ENCODE peak calls at places on chromosomes 2 and 18, in eight cellular contexts. One of them, this sample, is unnamed.

GRCh38 chr2:143263045-143263625 is 133.9 kb downstream of the ARHGAP15 start:
- ATAC-seq in upper lobe of right lung: peak
- ATAC-seq in effector memory CD8-positive, alpha-beta T cell: no peak
- ATAC-seq in GM23338: peak
- ATAC-seq in body of pancreas: no peak
- ATAC-seq in upper lobe of left lung: no peak
- ATAC-seq in activated naive CD4-positive, alpha-beta T cell treated with anti-CD3 and anti-CD28 coated beads, Interleukin-2, amount 50 U/mL, for 72 hours: no peak
- ATAC-seq in stimulated activated naive CD8-positive, alpha-beta T cell treated with anti-CD3 and anti-CD28 coated beads, Interleukin-15, Interleukin-2, amounts not matched to agents 100 U/mL and 50 U/mL, for 24 hours: no peak
- ATAC-seq in this sample: no peak

GRCh38 chr2:242035858-242036652 is 166.5 kb downstream of the RTP5 start:
- ATAC-seq in activated naive CD4-positive, alpha-beta T cell treated with anti-CD3 and anti-CD28 coated beads, Interleukin-2, amount 50 U/mL, for 72 hours: no peak
- ATAC-seq in effector memory CD8-positive, alpha-beta T cell: no peak
- ATAC-seq in upper lobe of right lung: peak
- ATAC-seq in upper lobe of left lung: no peak
- ATAC-seq in body of pancreas: no peak
- ATAC-seq in stimulated activated naive CD8-positive, alpha-beta T cell treated with anti-CD3 and anti-CD28 coated beads, Interleukin-15, Interleukin-2, amounts not matched to agents 100 U/mL and 50 U/mL, for 24 hours: no peak
- ATAC-seq in GM23338: peak
- ATAC-seq in this sample: no peak

GRCh38 chr2:42787424-42787787 is 5.0 kb downstream of the HAAO start:
- ATAC-seq in GM23338: no peak
- ATAC-seq in stimulated activated naive CD8-positive, alpha-beta T cell treated with anti-CD3 and anti-CD28 coated beads, Interleukin-15, Interleukin-2, amounts not matched to agents 100 U/mL and 50 U/mL, for 24 hours: no peak
- ATAC-seq in upper lobe of right lung: no peak
- ATAC-seq in body of pancreas: no peak
- ATAC-seq in effector memory CD8-positive, alpha-beta T cell: no peak
- ATAC-seq in upper lobe of left lung: no peak
- ATAC-seq in activated naive CD4-positive, alpha-beta T cell treated with anti-CD3 and anti-CD28 coated beads, Interleukin-2, amount 50 U/mL, for 72 hours: no peak
- ATAC-seq in this sample: no peak

GRCh38 chr2:233061007-233061590 is 957 bp downstream of the INPP5D start:
- ATAC-seq in GM23338: no peak
- ATAC-seq in upper lobe of right lung: peak
- ATAC-seq in body of pancreas: no peak
- ATAC-seq in stimulated activated naive CD8-positive, alpha-beta T cell treated with anti-CD3 and anti-CD28 coated beads, Interleukin-15, Interleukin-2, amounts not matched to agents 100 U/mL and 50 U/mL, for 24 hours: peak
- ATAC-seq in activated naive CD4-positive, alpha-beta T cell treated with anti-CD3 and anti-CD28 coated beads, Interleukin-2, amount 50 U/mL, for 72 hours: peak
- ATAC-seq in upper lobe of left lung: no peak
- ATAC-seq in effector memory CD8-positive, alpha-beta T cell: no peak
- ATAC-seq in this sample: no peak

GRCh38 chr18:42053188-42053781 is 98.3 kb downstream of the PIK3C3 start:
- ATAC-seq in upper lobe of left lung: no peak
- ATAC-seq in upper lobe of right lung: peak
- ATAC-seq in stimulated activated naive CD8-positive, alpha-beta T cell treated with anti-CD3 and anti-CD28 coated beads, Interleukin-15, Interleukin-2, amounts not matched to agents 100 U/mL and 50 U/mL, for 24 hours: no peak
- ATAC-seq in activated naive CD4-positive, alpha-beta T cell treated with anti-CD3 and anti-CD28 coated beads, Interleukin-2, amount 50 U/mL, for 72 hours: peak
- ATAC-seq in GM23338: peak
- ATAC-seq in effector memory CD8-positive, alpha-beta T cell: peak
- ATAC-seq in body of pancreas: peak
- ATAC-seq in this sample: no peak

GRCh38 chr2:157786663-157787363 is 89.3 kb downstream of the ACVR1 start:
- ATAC-seq in stimulated activated naive CD8-positive, alpha-beta T cell treated with anti-CD3 and anti-CD28 coated beads, Interleukin-15, Interleukin-2, amounts not matched to agents 100 U/mL and 50 U/mL, for 24 hours: no peak
- ATAC-seq in effector memory CD8-positive, alpha-beta T cell: no peak
- ATAC-seq in activated naive CD4-positive, alpha-beta T cell treated with anti-CD3 and anti-CD28 coated beads, Interleukin-2, amount 50 U/mL, for 72 hours: no peak
- ATAC-seq in upper lobe of left lung: no peak
- ATAC-seq in GM23338: no peak
- ATAC-seq in body of pancreas: no peak
- ATAC-seq in upper lobe of right lung: no peak
- ATAC-seq in this sample: peak

GRCh38 chr2:183057333-183057985 is 19.2 kb upstream of the NCKAP1 start:
- ATAC-seq in effector memory CD8-positive, alpha-beta T cell: no peak
- ATAC-seq in GM23338: no peak
- ATAC-seq in body of pancreas: peak
- ATAC-seq in activated naive CD4-positive, alpha-beta T cell treated with anti-CD3 and anti-CD28 coated beads, Interleukin-2, amount 50 U/mL, for 72 hours: no peak
- ATAC-seq in upper lobe of left lung: no peak
- ATAC-seq in stimulated activated naive CD8-positive, alpha-beta T cell treated with anti-CD3 and anti-CD28 coated beads, Interleukin-15, Interleukin-2, amounts not matched to agents 100 U/mL and 50 U/mL, for 24 hours: no peak
- ATAC-seq in upper lobe of right lung: no peak
- ATAC-seq in this sample: no peak

GRCh38 chr2:232236200-232236599 is 142.4 kb upstream of the ALPP start:
- ATAC-seq in stimulated activated naive CD8-positive, alpha-beta T cell treated with anti-CD3 and anti-CD28 coated beads, Interleukin-15, Interleukin-2, amounts not matched to agents 100 U/mL and 50 U/mL, for 24 hours: peak
- ATAC-seq in upper lobe of left lung: no peak
- ATAC-seq in GM23338: no peak
- ATAC-seq in activated naive CD4-positive, alpha-beta T cell treated with anti-CD3 and anti-CD28 coated beads, Interleukin-2, amount 50 U/mL, for 72 hours: peak
- ATAC-seq in effector memory CD8-positive, alpha-beta T cell: no peak
- ATAC-seq in body of pancreas: peak
- ATAC-seq in upper lobe of right lung: no peak
- ATAC-seq in this sample: no peak

GRCh38 chr18:35747894-35748472 is 166.4 kb downstream of the GALNT1 start:
- ATAC-seq in body of pancreas: no peak
- ATAC-seq in upper lobe of right lung: peak
- ATAC-seq in effector memory CD8-positive, alpha-beta T cell: no peak
- ATAC-seq in GM23338: peak
- ATAC-seq in activated naive CD4-positive, alpha-beta T cell treated with anti-CD3 and anti-CD28 coated beads, Interleukin-2, amount 50 U/mL, for 72 hours: no peak
- ATAC-seq in upper lobe of left lung: no peak
- ATAC-seq in stimulated activated naive CD8-positive, alpha-beta T cell treated with anti-CD3 and anti-CD28 coated beads, Interleukin-15, Interleukin-2, amounts not matched to agents 100 U/mL and 50 U/mL, for 24 hours: no peak
- ATAC-seq in this sample: no peak

GRCh38 chr2:72949045-72949444 is 31.7 kb downstream of the EMX1 start:
- ATAC-seq in upper lobe of left lung: no peak
- ATAC-seq in body of pancreas: no peak
- ATAC-seq in stimulated activated naive CD8-positive, alpha-beta T cell treated with anti-CD3 and anti-CD28 coated beads, Interleukin-15, Interleukin-2, amounts not matched to agents 100 U/mL and 50 U/mL, for 24 hours: no peak
- ATAC-seq in GM23338: no peak
- ATAC-seq in upper lobe of right lung: no peak
- ATAC-seq in activated naive CD4-positive, alpha-beta T cell treated with anti-CD3 and anti-CD28 coated beads, Interleukin-2, amount 50 U/mL, for 72 hours: no peak
- ATAC-seq in effector memory CD8-positive, alpha-beta T cell: no peak
- ATAC-seq in this sample: no peak

GRCh38 chr2:208515099-208515498 is 108.5 kb downstream of the PTH2R start:
- ATAC-seq in stimulated activated naive CD8-positive, alpha-beta T cell treated with anti-CD3 and anti-CD28 coated beads, Interleukin-15, Interleukin-2, amounts not matched to agents 100 U/mL and 50 U/mL, for 24 hours: no peak
- ATAC-seq in effector memory CD8-positive, alpha-beta T cell: no peak
- ATAC-seq in GM23338: no peak
- ATAC-seq in upper lobe of right lung: no peak
- ATAC-seq in upper lobe of left lung: no peak
- ATAC-seq in body of pancreas: no peak
- ATAC-seq in activated naive CD4-positive, alpha-beta T cell treated with anti-CD3 and anti-CD28 coated beads, Interleukin-2, amount 50 U/mL, for 72 hours: no peak
- ATAC-seq in this sample: no peak

GRCh38 chr18:76993573-76993972 is 139.0 kb downstream of the MBP start:
- ATAC-seq in effector memory CD8-positive, alpha-beta T cell: no peak
- ATAC-seq in GM23338: no peak
- ATAC-seq in upper lobe of left lung: no peak
- ATAC-seq in body of pancreas: no peak
- ATAC-seq in upper lobe of right lung: no peak
- ATAC-seq in stimulated activated naive CD8-positive, alpha-beta T cell treated with anti-CD3 and anti-CD28 coated beads, Interleukin-15, Interleukin-2, amounts not matched to agents 100 U/mL and 50 U/mL, for 24 hours: no peak
- ATAC-seq in activated naive CD4-positive, alpha-beta T cell treated with anti-CD3 and anti-CD28 coated beads, Interleukin-2, amount 50 U/mL, for 72 hours: no peak
- ATAC-seq in this sample: no peak

GRCh38 chr2:224764565-224765236 is 48.5 kb upstream of the CCDC195 start:
- ATAC-seq in upper lobe of right lung: no peak
- ATAC-seq in stimulated activated naive CD8-positive, alpha-beta T cell treated with anti-CD3 and anti-CD28 coated beads, Interleukin-15, Interleukin-2, amounts not matched to agents 100 U/mL and 50 U/mL, for 24 hours: peak
- ATAC-seq in effector memory CD8-positive, alpha-beta T cell: peak
- ATAC-seq in activated naive CD4-positive, alpha-beta T cell treated with anti-CD3 and anti-CD28 coated beads, Interleukin-2, amount 50 U/mL, for 72 hours: peak
- ATAC-seq in upper lobe of left lung: no peak
- ATAC-seq in body of pancreas: no peak
- ATAC-seq in GM23338: no peak
- ATAC-seq in this sample: no peak

GRCh38 chr2:200797242-200797770 is 14.4 kb upstream of the BZW1 start:
- ATAC-seq in stimulated activated naive CD8-positive, alpha-beta T cell treated with anti-CD3 and anti-CD28 coated beads, Interleukin-15, Interleukin-2, amounts not matched to agents 100 U/mL and 50 U/mL, for 24 hours: no peak
- ATAC-seq in activated naive CD4-positive, alpha-beta T cell treated with anti-CD3 and anti-CD28 coated beads, Interleukin-2, amount 50 U/mL, for 72 hours: no peak
- ATAC-seq in upper lobe of left lung: peak
- ATAC-seq in body of pancreas: peak
- ATAC-seq in upper lobe of right lung: peak
- ATAC-seq in effector memory CD8-positive, alpha-beta T cell: no peak
- ATAC-seq in GM23338: no peak
- ATAC-seq in this sample: peak

GRCh38 chr18:2606335-2606734 is 35.0 kb downstream of the NDC80 start:
- ATAC-seq in body of pancreas: no peak
- ATAC-seq in upper lobe of left lung: no peak
- ATAC-seq in stimulated activated naive CD8-positive, alpha-beta T cell treated with anti-CD3 and anti-CD28 coated beads, Interleukin-15, Interleukin-2, amounts not matched to agents 100 U/mL and 50 U/mL, for 24 hours: no peak
- ATAC-seq in upper lobe of right lung: no peak
- ATAC-seq in effector memory CD8-positive, alpha-beta T cell: peak
- ATAC-seq in GM23338: no peak
- ATAC-seq in activated naive CD4-positive, alpha-beta T cell treated with anti-CD3 and anti-CD28 coated beads, Interleukin-2, amount 50 U/mL, for 72 hours: no peak
- ATAC-seq in this sample: no peak